ENCODE peak calls at places on chromosomes 7 and 10, in eight cellular contexts. N is Daoy; D is GM13977; P is A549; T is IMR-90; G is DMS 273 treated with DMSO at 0.1 percent for 48 hours; Q is non-pigmented ciliary epithelial cell; I is CD4-positive, alpha-beta T cell. K is an unnamed sample.
A peak's percentile ranks its signal among the peaks of the same experiment; 100 is the strongest.

GRCh38 chr7:73437091-73437490 is 3.5 kb downstream of the FZD9 start:
- DNase-seq in N (no peak), D (no peak), P (no peak), T (no peak), G (no peak), Q (no peak), I (no peak), K (no peak)

GRCh38 chr10:89279449-89279869 is 22.4 kb upstream of the IFIT2 start:
- DNase-seq in N (peak; percentile 33), D (no peak), P (no peak), T (no peak), G (no peak), Q (no peak), I (no peak), K (peak; percentile 65)

GRCh38 chr7:45890902-45891461 is 2.7 kb downstream of the IGFBP1 start:
- DNase-seq in N (no peak), D (no peak), P (no peak), T (peak; percentile 53), G (no peak), Q (no peak), I (no peak), K (peak; percentile 64)

GRCh38 chr7:131341690-131342089 is 14.0 kb downstream of the MKLN1 start:
- DNase-seq in N (no peak), D (no peak), P (no peak), T (no peak), G (no peak), Q (no peak), I (no peak), K (no peak)

GRCh38 chr7:38179719-38180333 is 1.8 kb downstream of the STARD3NL start:
- DNase-seq in N (peak; percentile 25), D (no peak), P (no peak), T (peak; percentile 37), G (no peak), Q (no peak), I (no peak), K (peak; percentile 29)

GRCh38 chr10:133122171-133122935 is 34.6 kb downstream of the ADGRA1 start:
- DNase-seq in N (no peak), D (no peak), P (no peak), T (no peak), G (no peak), Q (no peak), I (no peak), K (no peak)

GRCh38 chr10:100229819-100230422 is 525 bp upstream of the CHUK start:
- DNase-seq in N (no peak), D (no peak), P (no peak), T (no peak), G (no peak), Q (no peak), I (no peak), K (no peak)

GRCh38 chr10:97506214-97506991 is 7.7 kb downstream of the UBTD1 start:
- DNase-seq in N (no peak), D (no peak), P (no peak), T (no peak), G (no peak), Q (no peak), I (no peak), K (no peak)

GRCh38 chr10:92691042-92691590 is 1.4 kb downstream of the HHEX start:
- DNase-seq in N (no peak), D (no peak), P (no peak), T (no peak), G (no peak), Q (no peak), I (no peak), K (no peak)

GRCh38 chr10:74658511-74658910 is 167.9 kb upstream of the KAT6B start:
- DNase-seq in N (no peak), D (no peak), P (no peak), T (no peak), G (no peak), Q (no peak), I (no peak), K (no peak)

GRCh38 chr7:65554-65953 is 126.8 kb upstream of the FAM20C start:
- DNase-seq in N (peak; percentile 61), D (no peak), P (no peak), T (peak; percentile 70), G (peak; percentile 28), Q (no peak), I (no peak), K (peak; percentile 53)

GRCh38 chr7:99562832-99563231 is 4.4 kb downstream of the ZNF655 start:
- DNase-seq in N (peak; percentile 99), D (no peak), P (peak; percentile 97), T (peak; percentile 100), G (no peak), Q (peak; percentile 100), I (peak; percentile 15), K (peak; percentile 98)

GRCh38 chr7:106887376-106887775 is 22.3 kb downstream of the PIK3CG start:
- DNase-seq in N (no peak), D (no peak), P (no peak), T (no peak), G (no peak), Q (no peak), I (no peak), K (no peak)

GRCh38 chr10:118853916-118854315 is 99.1 kb upstream of the CACUL1 start:
- DNase-seq in N (no peak), D (no peak), P (no peak), T (no peak), G (no peak), Q (no peak), I (no peak), K (no peak)

GRCh38 chr10:26479766-26480492 is 41.8 kb downstream of the APBB1IP start:
- DNase-seq in N (no peak), D (no peak), P (no peak), T (no peak), G (no peak), Q (no peak), I (peak; percentile 18), K (no peak)

K was measured in fibroblast of lung.